ENCODE peak calls at places on chromosomes 6 and 20, in eight cellular contexts. X is GM19239, N is KBM-7, T is PC-3, S is left cardiac atrium, E is SW 1271, W is aorta, L is GM03348. A is an unnamed sample.

GRCh38 chr6:155216312-155217028 is 47.3 kb upstream of the CLDN20 start:
- DNase-seq in X (no peak), N (no peak), T (no peak), S (no peak), E (no peak), W (no peak), L (no peak), A (no peak)

GRCh38 chr20:31570021-31570463 is 35.0 kb upstream of the ID1 start:
- DNase-seq in X (no peak), N (no peak), T (no peak), S (no peak), E (no peak), W (no peak), L (no peak), A (no peak)

GRCh38 chr6:73722318-73723060 is 26.5 kb downstream of the CD109 start:
- DNase-seq in X (no peak), N (peak), T (peak), S (no peak), E (no peak), W (no peak), L (peak), A (peak)

GRCh38 chr6:107833136-107833535 is 9.0 kb upstream of the SCML4 start:
- DNase-seq in X (no peak), N (no peak), T (no peak), S (no peak), E (no peak), W (no peak), L (no peak), A (no peak)

GRCh38 chr20:45354423-45355208 is 6.4 kb upstream of the SDC4 start:
- DNase-seq in X (no peak), N (no peak), T (no peak), S (no peak), E (no peak), W (no peak), L (no peak), A (peak)

GRCh38 chr6:37021356-37022129 is 16.1 kb downstream of the FGD2 start:
- DNase-seq in X (no peak), N (peak), T (peak), S (no peak), E (peak), W (peak), L (peak), A (peak)

GRCh38 chr20:50012282-50013263 is 29.8 kb downstream of the SNAI1 start:
- DNase-seq in X (peak), N (peak), T (no peak), S (no peak), E (no peak), W (no peak), L (no peak), A (no peak)

GRCh38 chr6:14372738-14373484 is 255.3 kb downstream of the CD83 start:
- DNase-seq in X (no peak), N (no peak), T (no peak), S (no peak), E (no peak), W (no peak), L (no peak), A (no peak)

GRCh38 chr6:40395066-40395697 is 192.0 kb downstream of the LRFN2 start:
- DNase-seq in X (no peak), N (no peak), T (peak), S (no peak), E (no peak), W (no peak), L (no peak), A (no peak)

GRCh38 chr6:30964075-30964474 is 19.4 kb upstream of the MUC21 start:
- DNase-seq in X (no peak), N (no peak), T (no peak), S (no peak), E (no peak), W (no peak), L (no peak), A (no peak)

GRCh38 chr6:57123111-57123510 is 33.1 kb downstream of the ZNF451 start:
- DNase-seq in X (no peak), N (no peak), T (peak), S (no peak), E (no peak), W (no peak), L (no peak), A (no peak)

GRCh38 chr20:14951707-14952106 is 614.3 kb upstream of the FLRT3 start:
- DNase-seq in X (no peak), N (no peak), T (peak), S (no peak), E (no peak), W (no peak), L (peak), A (peak)

A was measured in fibroblast of the aortic adventitia.